ENCODE peak calls at places on chromosome 9, in ten cellular contexts. R is C1 segment of cervical spinal cord; Y is GM19239; N is lung; E is stimulated activated CD4-positive, alpha-beta T cell treated with anti-CD3 and anti-CD28 coated beads, Interleukin-1b, Interleukin-23, amount 100 ng/mL, for 48 hours; V is germinal center; H is mammary epithelial cell; W is activated CD4-positive, alpha-beta T cell treated with anti-CD3 and anti-CD28 coated beads, Interleukin-2, amount 50 U/mL, for 24 hours; A is NCI-H1092; G is HT-29. B is an unnamed sample.

GRCh38 chr9:126421567-126422428 is 95.2 kb downstream of the MVB12B start:
- DNase-seq in N (no peak), Y (no peak), A (no peak), G (no peak), W (no peak), R (no peak), H (no peak), E (no peak), V (no peak), B (no peak)

GRCh38 chr9:121285835-121286687 is 18.1 kb downstream of the GSN start:
- DNase-seq in A (no peak), N (no peak), W (no peak), H (peak), Y (no peak), R (peak), E (no peak), G (peak), V (no peak), B (no peak)

GRCh38 chr9:114911167-114911821 is 19.1 kb downstream of the TNFSF8 start:
- DNase-seq in Y (no peak), G (peak), E (no peak), R (no peak), N (no peak), V (no peak), H (peak), W (no peak), A (peak), B (no peak)

GRCh38 chr9:78808087-78808486 is 511.2 kb downstream of the PSAT1 start:
- DNase-seq in H (no peak), N (no peak), Y (no peak), R (no peak), V (no peak), G (no peak), E (no peak), A (no peak), W (no peak), B (no peak)

GRCh38 chr9:12833701-12834100 is 58.9 kb downstream of the LURAP1L start:
- DNase-seq in R (no peak), A (no peak), H (no peak), E (no peak), G (no peak), N (no peak), V (no peak), W (no peak), Y (no peak), B (no peak)

GRCh38 chr9:74521009-74521408 is 23.9 kb downstream of the RORB start:
- DNase-seq in N (no peak), H (no peak), W (no peak), A (no peak), R (no peak), G (no peak), V (no peak), E (no peak), Y (no peak), B (no peak)

GRCh38 chr9:72753261-72753893 is 199.5 kb downstream of the ALDH1A1 start:
- DNase-seq in R (no peak), G (peak), E (no peak), V (no peak), N (no peak), H (no peak), A (peak), W (no peak), Y (no peak), B (no peak)

GRCh38 chr9:68551191-68551590 is 10.5 kb upstream of the TMEM252 start:
- DNase-seq in A (no peak), H (no peak), E (no peak), R (no peak), Y (no peak), G (no peak), N (no peak), V (no peak), W (no peak), B (no peak)

GRCh38 chr9:133449760-133450159 is 10.0 kb upstream of the CACFD1 start:
- DNase-seq in V (no peak), R (no peak), W (no peak), G (peak), E (no peak), N (no peak), H (peak), A (no peak), Y (no peak), B (no peak)

GRCh38 chr9:7186175-7186574 is 428.4 kb downstream of the KDM4C start:
- DNase-seq in N (no peak), E (peak), V (peak), Y (no peak), W (no peak), A (no peak), G (peak), H (peak), R (no peak), B (peak)

GRCh38 chr9:105681724-105682123 is 12.6 kb upstream of the TMEM38B start:
- DNase-seq in W (no peak), H (peak), A (no peak), N (no peak), Y (no peak), E (no peak), R (no peak), G (no peak), V (no peak), B (no peak)

GRCh38 chr9:137085918-137086530 is 761 bp upstream of the MAN1B1 start:
- DNase-seq in H (peak), A (no peak), Y (no peak), V (peak), W (peak), G (peak), E (peak), N (peak), R (no peak), B (peak)

GRCh38 chr9:99736291-99736690 is 85.4 kb upstream of the NR4A3 start:
- DNase-seq in Y (no peak), H (no peak), N (no peak), G (no peak), R (no peak), V (no peak), A (no peak), E (no peak), W (no peak), B (no peak)

GRCh38 chr9:113221003-113221799 is at the start of the genes FKBP15 and SLC31A1:
- DNase-seq in V (peak), R (peak), H (peak), A (peak), G (peak), W (peak), E (peak), N (peak), Y (peak), B (peak)

GRCh38 chr9:89309608-89310485 is 1.1 kb upstream of the CKS2 start:
- DNase-seq in Y (no peak), G (peak), N (no peak), V (no peak), A (no peak), R (no peak), E (no peak), H (no peak), W (no peak), B (no peak)

B was measured in activated naive CD4-positive, alpha-beta T cell treated with anti-CD3 and anti-CD28 coated beads, Interleukin-2, amount 50 U/mL, for 72 hours.